ENCODE peak calls at places on chromosomes 11 and 22, in nine cellular contexts. One of them, this sample, is unnamed.
A peak's percentile ranks its signal among the peaks of the same experiment; 100 is the strongest.

GRCh38 chr11:26741036-26741435 is 19.2 kb upstream of the SLC5A12 start:
- DNase-seq in CD8-positive, alpha-beta memory T cell: no peak
- DNase-seq in astrocyte of the spinal cord: peak; percentile 57
- DNase-seq in CD8-positive, alpha-beta T cell: no peak
- DNase-seq in AG04450: no peak
- DNase-seq in neuronal stem cell: no peak
- DNase-seq in uterus: no peak
- DNase-seq in A549: no peak
- DNase-seq in H7: no peak
- DNase-seq in this sample: no peak

GRCh38 chr11:120462825-120463224 is 48.7 kb upstream of the GRIK4 start:
- DNase-seq in astrocyte of the spinal cord: no peak
- DNase-seq in CD8-positive, alpha-beta memory T cell: no peak
- DNase-seq in AG04450: peak; percentile 30
- DNase-seq in H7: no peak
- DNase-seq in CD8-positive, alpha-beta T cell: no peak
- DNase-seq in A549: no peak
- DNase-seq in uterus: no peak
- DNase-seq in neuronal stem cell: no peak
- DNase-seq in this sample: no peak

GRCh38 chr22:28600546-28601143 is 79.0 kb downstream of the TTC28 start:
- DNase-seq in CD8-positive, alpha-beta memory T cell: no peak
- DNase-seq in CD8-positive, alpha-beta T cell: no peak
- DNase-seq in uterus: no peak
- DNase-seq in H7: peak; percentile 10
- DNase-seq in AG04450: peak; percentile 30
- DNase-seq in neuronal stem cell: peak; percentile 11
- DNase-seq in astrocyte of the spinal cord: peak; percentile 76
- DNase-seq in A549: peak; percentile 11
- DNase-seq in this sample: peak; percentile 71

GRCh38 chr11:35794850-35795249 is 132.3 kb downstream of the TRIM44 start:
- DNase-seq in CD8-positive, alpha-beta T cell: no peak
- DNase-seq in uterus: no peak
- DNase-seq in AG04450: peak; percentile 47
- DNase-seq in H7: no peak
- DNase-seq in neuronal stem cell: no peak
- DNase-seq in CD8-positive, alpha-beta memory T cell: no peak
- DNase-seq in astrocyte of the spinal cord: peak; percentile 65
- DNase-seq in A549: no peak
- DNase-seq in this sample: no peak

GRCh38 chr11:3021125-3021524 is 29.0 kb upstream of the NAP1L4 start:
- DNase-seq in AG04450: no peak
- DNase-seq in astrocyte of the spinal cord: no peak
- DNase-seq in neuronal stem cell: peak; percentile 56
- DNase-seq in uterus: no peak
- DNase-seq in H7: peak; percentile 88
- DNase-seq in A549: peak; percentile 60
- DNase-seq in CD8-positive, alpha-beta memory T cell: peak; percentile 66
- DNase-seq in CD8-positive, alpha-beta T cell: no peak
- DNase-seq in this sample: no peak

GRCh38 chr11:63761870-63762661 is 6.5 kb downstream of the ZFTA start:
- DNase-seq in neuronal stem cell: peak; percentile 55
- DNase-seq in uterus: peak; percentile 29
- DNase-seq in AG04450: no peak
- DNase-seq in A549: no peak
- DNase-seq in CD8-positive, alpha-beta T cell: no peak
- DNase-seq in astrocyte of the spinal cord: no peak
- DNase-seq in CD8-positive, alpha-beta memory T cell: no peak
- DNase-seq in H7: peak; percentile 92
- DNase-seq in this sample: no peak

GRCh38 chr22:32820131-32820882 is 18.8 kb downstream of the TIMP3 start:
- DNase-seq in neuronal stem cell: no peak
- DNase-seq in CD8-positive, alpha-beta T cell: no peak
- DNase-seq in CD8-positive, alpha-beta memory T cell: no peak
- DNase-seq in AG04450: no peak
- DNase-seq in A549: no peak
- DNase-seq in uterus: no peak
- DNase-seq in H7: no peak
- DNase-seq in astrocyte of the spinal cord: no peak
- DNase-seq in this sample: no peak

GRCh38 chr11:127115844-127116243 is 115.3 kb upstream of the KIRREL3 start:
- DNase-seq in H7: no peak
- DNase-seq in astrocyte of the spinal cord: no peak
- DNase-seq in CD8-positive, alpha-beta T cell: no peak
- DNase-seq in neuronal stem cell: no peak
- DNase-seq in A549: no peak
- DNase-seq in uterus: no peak
- DNase-seq in CD8-positive, alpha-beta memory T cell: no peak
- DNase-seq in AG04450: no peak
- DNase-seq in this sample: no peak

GRCh38 chr11:119759747-119760412 is 30.9 kb upstream of the NECTIN1 start:
- DNase-seq in AG04450: no peak
- DNase-seq in CD8-positive, alpha-beta T cell: no peak
- DNase-seq in uterus: no peak
- DNase-seq in CD8-positive, alpha-beta memory T cell: no peak
- DNase-seq in H7: no peak
- DNase-seq in neuronal stem cell: no peak
- DNase-seq in A549: no peak
- DNase-seq in astrocyte of the spinal cord: no peak
- DNase-seq in this sample: no peak

GRCh38 chr11:42498971-42499370 is 812.8 kb upstream of the API5 start:
- DNase-seq in uterus: no peak
- DNase-seq in H7: no peak
- DNase-seq in AG04450: no peak
- DNase-seq in A549: no peak
- DNase-seq in astrocyte of the spinal cord: no peak
- DNase-seq in neuronal stem cell: no peak
- DNase-seq in CD8-positive, alpha-beta memory T cell: no peak
- DNase-seq in CD8-positive, alpha-beta T cell: no peak
- DNase-seq in this sample: no peak

GRCh38 chr11:122085264-122085663 is 30.8 kb downstream of the BLID start:
- DNase-seq in CD8-positive, alpha-beta memory T cell: no peak
- DNase-seq in A549: no peak
- DNase-seq in neuronal stem cell: no peak
- DNase-seq in uterus: no peak
- DNase-seq in astrocyte of the spinal cord: peak; percentile 94
- DNase-seq in AG04450: peak; percentile 83
- DNase-seq in H7: no peak
- DNase-seq in CD8-positive, alpha-beta T cell: no peak
- DNase-seq in this sample: no peak

GRCh38 chr11:36619502-36619901 is 21.5 kb upstream of the RAG2 start:
- DNase-seq in CD8-positive, alpha-beta T cell: no peak
- DNase-seq in H7: no peak
- DNase-seq in neuronal stem cell: no peak
- DNase-seq in AG04450: no peak
- DNase-seq in uterus: no peak
- DNase-seq in astrocyte of the spinal cord: peak; percentile 9
- DNase-seq in CD8-positive, alpha-beta memory T cell: no peak
- DNase-seq in A549: no peak
- DNase-seq in this sample: peak; percentile 57

GRCh38 chr11:65425971-65426838 is 3.6 kb downstream of the NEAT1 start:
- DNase-seq in uterus: no peak
- DNase-seq in AG04450: no peak
- DNase-seq in H7: no peak
- DNase-seq in CD8-positive, alpha-beta T cell: no peak
- DNase-seq in astrocyte of the spinal cord: peak; percentile 80
- DNase-seq in CD8-positive, alpha-beta memory T cell: no peak
- DNase-seq in neuronal stem cell: no peak
- DNase-seq in A549: no peak
- DNase-seq in this sample: no peak

GRCh38 chr11:9847636-9848035 is 183.8 kb downstream of the SWAP70 start:
- DNase-seq in CD8-positive, alpha-beta memory T cell: no peak
- DNase-seq in CD8-positive, alpha-beta T cell: no peak
- DNase-seq in A549: no peak
- DNase-seq in H7: no peak
- DNase-seq in uterus: no peak
- DNase-seq in neuronal stem cell: no peak
- DNase-seq in astrocyte of the spinal cord: no peak
- DNase-seq in AG04450: no peak
- DNase-seq in this sample: no peak

GRCh38 chr22:44024288-44024908 is at the start of gene PARVB:
- DNase-seq in astrocyte of the spinal cord: no peak
- DNase-seq in AG04450: no peak
- DNase-seq in uterus: peak; percentile 26
- DNase-seq in H7: peak; percentile 81
- DNase-seq in CD8-positive, alpha-beta T cell: no peak
- DNase-seq in neuronal stem cell: no peak
- DNase-seq in CD8-positive, alpha-beta memory T cell: no peak
- DNase-seq in A549: no peak
- DNase-seq in this sample: no peak

GRCh38 chr11:15074206-15075161 is 1.1 kb downstream of the CALCB start:
- DNase-seq in CD8-positive, alpha-beta T cell: peak; percentile 64
- DNase-seq in H7: peak; percentile 86
- DNase-seq in astrocyte of the spinal cord: peak; percentile 64
- DNase-seq in A549: peak; percentile 69
- DNase-seq in CD8-positive, alpha-beta memory T cell: peak; percentile 82
- DNase-seq in AG04450: peak; percentile 20
- DNase-seq in neuronal stem cell: peak; percentile 84
- DNase-seq in uterus: peak; percentile 39
- DNase-seq in this sample: peak; percentile 63
- H3K4me3 ChIP-seq in CD8-positive, alpha-beta T cell: peak overlapping the region; percentile 60
- H3K4me3 ChIP-seq in H7: peak overlapping the region; percentile 54
- H3K4me3 ChIP-seq in astrocyte of the spinal cord: peak overlapping the region; percentile 18
- H3K4me3 ChIP-seq in A549: peak overlapping the region; percentile 49
- H3K4me3 ChIP-seq in CD8-positive, alpha-beta memory T cell: peak overlapping the region; percentile 67
- H3K4me3 ChIP-seq in AG04450: peak overlapping the region; percentile 29
- H3K4me3 ChIP-seq in neuronal stem cell: no peak overlapping the region
- H3K4me3 ChIP-seq in uterus: no peak overlapping the region
- H3K4me3 ChIP-seq in this sample: peak overlapping the region; percentile 43

DNA sequence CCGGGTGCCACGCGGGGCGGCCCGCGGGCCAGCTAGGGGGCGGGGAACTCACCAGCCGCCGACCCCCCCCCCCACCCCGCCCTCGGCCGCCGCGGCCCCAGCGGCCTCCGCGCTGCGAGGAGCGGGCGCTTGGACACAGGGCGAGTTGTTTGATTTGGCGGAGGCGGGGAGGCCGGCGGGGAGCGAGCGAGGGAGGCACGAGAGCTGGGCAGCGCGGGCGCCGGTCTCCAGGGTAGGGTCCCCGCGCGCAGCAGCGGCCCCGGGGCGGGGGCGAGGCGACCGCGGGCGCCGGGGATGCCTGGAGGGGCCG is 64.3 kb downstream of the NAV2 start:
- DNase-seq in H7: peak; percentile 88
- DNase-seq in astrocyte of the spinal cord: no peak
- DNase-seq in AG04450: no peak
- DNase-seq in CD8-positive, alpha-beta memory T cell: no peak
- DNase-seq in CD8-positive, alpha-beta T cell: no peak
- DNase-seq in neuronal stem cell: no peak
- DNase-seq in A549: peak; percentile 38
- DNase-seq in uterus: no peak
- DNase-seq in this sample: no peak
- H3K4me3 ChIP-seq in H7: peak overlapping the region; percentile 62
- H3K4me3 ChIP-seq in astrocyte of the spinal cord: peak overlapping the region; percentile 43
- H3K4me3 ChIP-seq in AG04450: peak overlapping the region; percentile 50
- H3K4me3 ChIP-seq in CD8-positive, alpha-beta memory T cell: no peak overlapping the region
- H3K4me3 ChIP-seq in CD8-positive, alpha-beta T cell: no peak overlapping the region
- H3K4me3 ChIP-seq in neuronal stem cell: peak overlapping the region; percentile 54
- H3K4me3 ChIP-seq in A549: peak overlapping the region; percentile 64
- H3K4me3 ChIP-seq in uterus: peak overlapping the region; percentile 28
- H3K4me3 ChIP-seq in this sample: no peak overlapping the region

DNA sequence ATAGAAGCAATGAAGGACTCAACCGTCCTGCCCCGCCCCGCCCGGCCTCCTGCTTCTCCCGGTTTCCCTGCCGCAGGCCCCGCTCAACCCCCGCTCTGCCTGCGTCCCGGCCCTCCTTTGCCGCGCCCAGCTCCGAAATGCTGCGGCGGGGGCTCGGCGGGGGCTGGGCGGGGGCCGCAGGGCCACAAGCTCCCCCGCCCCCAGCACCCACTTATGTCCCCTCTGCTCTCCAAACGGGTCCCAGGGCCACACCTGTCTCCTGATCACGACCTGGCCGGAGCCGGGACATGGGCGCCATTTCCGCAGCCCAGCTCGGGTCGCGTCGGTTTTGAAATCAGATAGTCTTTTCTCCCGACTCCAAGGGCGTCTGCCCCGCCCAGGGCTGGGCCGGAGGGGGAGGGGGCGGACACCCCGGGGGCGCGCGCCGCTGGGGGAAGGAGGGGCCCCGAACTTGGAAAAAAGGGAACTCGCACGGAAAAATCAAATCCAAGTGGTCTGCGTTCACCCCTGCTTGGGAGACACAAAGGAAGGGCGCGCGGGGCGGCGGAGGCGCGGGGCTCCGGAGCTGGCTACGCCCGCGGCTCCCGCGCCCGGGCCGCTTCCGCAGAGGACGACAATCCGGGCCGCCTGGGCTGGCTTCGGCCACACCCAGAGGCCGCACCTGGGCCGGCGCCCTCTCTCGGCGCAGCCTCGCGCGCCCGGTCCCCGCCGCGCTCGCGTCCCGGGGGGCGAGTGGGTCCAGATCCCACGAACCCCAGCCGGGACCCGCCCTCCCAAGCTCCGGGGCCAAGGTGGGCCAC is 70.5 kb upstream of the EP300 start:
- DNase-seq in H7: peak; percentile 90
- DNase-seq in uterus: peak; percentile 82
- DNase-seq in CD8-positive, alpha-beta memory T cell: peak; percentile 65
- DNase-seq in AG04450: no peak
- DNase-seq in CD8-positive, alpha-beta T cell: no peak
- DNase-seq in A549: peak; percentile 41
- DNase-seq in astrocyte of the spinal cord: peak; percentile 56
- DNase-seq in neuronal stem cell: peak; percentile 36
- DNase-seq in this sample: peak; percentile 15
- H3K4me3 ChIP-seq in H7: peak overlapping the region; percentile 55
- H3K4me3 ChIP-seq in uterus: peak overlapping the region; percentile 66
- H3K4me3 ChIP-seq in CD8-positive, alpha-beta memory T cell: peak overlapping the region; percentile 64
- H3K4me3 ChIP-seq in AG04450: peak overlapping the region; percentile 65
- H3K4me3 ChIP-seq in CD8-positive, alpha-beta T cell: peak overlapping the region; percentile 77
- H3K4me3 ChIP-seq in A549: peak overlapping the region; percentile 59
- H3K4me3 ChIP-seq in astrocyte of the spinal cord: peak overlapping the region; percentile 51
- H3K4me3 ChIP-seq in neuronal stem cell: peak overlapping the region; percentile 66
- H3K4me3 ChIP-seq in this sample: peak overlapping the region; percentile 60

GRCh38 chr11:125348704-125349635 is 147.1 kb downstream of the FEZ1 start:
- DNase-seq in CD8-positive, alpha-beta T cell: peak; percentile 12
- DNase-seq in astrocyte of the spinal cord: peak; percentile 32
- DNase-seq in AG04450: no peak
- DNase-seq in neuronal stem cell: no peak
- DNase-seq in A549: peak; percentile 38
- DNase-seq in CD8-positive, alpha-beta memory T cell: no peak
- DNase-seq in uterus: peak; percentile 73
- DNase-seq in H7: peak; percentile 92
- DNase-seq in this sample: peak; percentile 4

GRCh38 chr11:125346565-125347260 is 149.4 kb downstream of the FEZ1 start:
- DNase-seq in neuronal stem cell: no peak
- DNase-seq in A549: no peak
- DNase-seq in CD8-positive, alpha-beta T cell: no peak
- DNase-seq in uterus: no peak
- DNase-seq in CD8-positive, alpha-beta memory T cell: no peak
- DNase-seq in AG04450: no peak
- DNase-seq in H7: no peak
- DNase-seq in astrocyte of the spinal cord: no peak
- DNase-seq in this sample: no peak

GRCh38 chr11:125348141-125348651 is 147.9 kb downstream of the FEZ1 start:
- DNase-seq in H7: no peak
- DNase-seq in neuronal stem cell: peak; percentile 96
- DNase-seq in uterus: no peak
- DNase-seq in CD8-positive, alpha-beta memory T cell: no peak
- DNase-seq in A549: no peak
- DNase-seq in astrocyte of the spinal cord: no peak
- DNase-seq in AG04450: no peak
- DNase-seq in CD8-positive, alpha-beta T cell: no peak
- DNase-seq in this sample: no peak

GRCh38 chr11:125345706-125346561 is 150.1 kb downstream of the FEZ1 start:
- DNase-seq in H7: peak; percentile 90
- DNase-seq in neuronal stem cell: peak; percentile 77
- DNase-seq in CD8-positive, alpha-beta memory T cell: no peak
- DNase-seq in A549: peak; percentile 60
- DNase-seq in AG04450: peak; percentile 50
- DNase-seq in uterus: peak; percentile 92
- DNase-seq in astrocyte of the spinal cord: peak; percentile 92
- DNase-seq in CD8-positive, alpha-beta T cell: no peak
- DNase-seq in this sample: peak; percentile 10

GRCh38 chr11:125347261-125347585 is 148.8 kb downstream of the FEZ1 start:
- DNase-seq in AG04450: no peak
- DNase-seq in CD8-positive, alpha-beta T cell: no peak
- DNase-seq in CD8-positive, alpha-beta memory T cell: no peak
- DNase-seq in astrocyte of the spinal cord: no peak
- DNase-seq in uterus: no peak
- DNase-seq in neuronal stem cell: peak; percentile 88
- DNase-seq in A549: no peak
- DNase-seq in H7: no peak
- DNase-seq in this sample: no peak
- H3K4me3 ChIP-seq in AG04450: no peak overlapping the region
- H3K4me3 ChIP-seq in CD8-positive, alpha-beta T cell: no peak overlapping the region
- H3K4me3 ChIP-seq in CD8-positive, alpha-beta memory T cell: no peak overlapping the region
- H3K4me3 ChIP-seq in astrocyte of the spinal cord: no peak overlapping the region
- H3K4me3 ChIP-seq in uterus: no peak overlapping the region
- H3K4me3 ChIP-seq in neuronal stem cell: no peak overlapping the region
- H3K4me3 ChIP-seq in A549: no peak overlapping the region
- H3K4me3 ChIP-seq in H7: no peak overlapping the region
- H3K4me3 ChIP-seq in this sample: no peak overlapping the region

This sample was measured in Jurkat, Clone E6-1.